ENCODE peak calls at places on chromosome 3, in ten cellular contexts. K, U, P, M, O, Z, A, G, H and Q are unnamed samples.

GRCh38 chr3:129595544-129596193 is 10.8 kb downstream of the PLXND1 start:
- DNase-seq in G (no peak), M (no peak), U (no peak), O (no peak), K (no peak), H (no peak), A (no peak), Z (no peak), P (no peak), Q (no peak)

GRCh38 chr3:192817053-192817452 is 89.7 kb upstream of the FGF12 start:
- DNase-seq in P (peak; percentile 88), G (no peak), M (no peak), Z (no peak), K (no peak), O (no peak), H (peak; percentile 24), U (no peak), A (peak; percentile 48), Q (no peak)

GRCh38 chr3:191329654-191330308 is 545 bp downstream of the UTS2B start:
- DNase-seq in O (no peak), Z (peak; percentile 53), P (peak; percentile 65), A (peak; percentile 58), H (peak; percentile 33), U (peak; percentile 66), M (peak; percentile 50), G (peak; percentile 12), K (peak; percentile 36), Q (peak; percentile 68)

GRCh38 chr3:117170112-117170511 is 460.5 kb downstream of the TUSC7 start:
- DNase-seq in P (no peak), A (no peak), Z (no peak), G (no peak), O (no peak), U (no peak), M (no peak), H (no peak), K (no peak), Q (no peak)

GRCh38 chr3:109685084-109686079 is 348.0 kb upstream of the DPPA4 start:
- DNase-seq in A (peak; percentile 86), P (peak; percentile 99), G (peak; percentile 48), M (peak; percentile 71), K (no peak), O (no peak), Z (peak; percentile 87), H (no peak), U (peak; percentile 85), Q (no peak)

GRCh38 chr3:67291287-67292252 is 293.5 kb downstream of the KBTBD8 start:
- DNase-seq in P (no peak), M (no peak), Z (no peak), A (no peak), O (no peak), U (no peak), G (no peak), K (no peak), H (peak; percentile 7), Q (no peak)

GRCh38 chr3:58158427-58159153 is 52.2 kb downstream of the DNASE1L3 start:
- DNase-seq in G (no peak), H (no peak), P (no peak), K (no peak), M (no peak), A (no peak), O (no peak), Z (no peak), U (no peak), Q (no peak)

GRCh38 chr3:126081618-126082333 is 2.1 kb downstream of the SLC41A3 start:
- DNase-seq in G (peak; percentile 53), U (peak; percentile 89), K (no peak), P (peak; percentile 59), H (no peak), O (peak; percentile 31), Z (no peak), M (peak; percentile 33), A (peak; percentile 44), Q (peak; percentile 22)

GRCh38 chr3:32340039-32340438 is 51.6 kb upstream of the CMTM7 start:
- DNase-seq in M (no peak), G (peak; percentile 66), U (peak; percentile 13), Z (no peak), K (peak; percentile 18), A (peak; percentile 29), P (peak; percentile 73), H (peak; percentile 57), O (peak; percentile 67), Q (no peak)